ENCODE peak calls at places on chromosomes 16 and 17, in nine cellular contexts. O, D, M, F, I, H, P, A and Y are unnamed samples.

GRCh38 chr17:77526728-77527355 is 386.1 kb downstream of the SEC14L1 start:
- DNase-seq in F (peak), M (no peak), H (no peak), O (no peak), I (no peak), P (no peak), A (no peak), D (no peak), Y (no peak)

GRCh38 chr16:86142801-86143236 is 243.9 kb downstream of the IRF8 start:
- DNase-seq in P (no peak), F (no peak), I (no peak), M (no peak), D (no peak), A (no peak), H (no peak), O (no peak), Y (no peak)

GRCh38 chr17:78255953-78256704 is 24.7 kb downstream of the TMEM235 start:
- DNase-seq in O (no peak), H (no peak), D (no peak), P (no peak), I (no peak), M (no peak), F (no peak), A (no peak), Y (no peak)

GRCh38 chr17:47704116-47704515 is 10.2 kb downstream of the TBKBP1 start:
- DNase-seq in A (no peak), D (no peak), F (no peak), P (no peak), O (no peak), I (no peak), M (no peak), H (no peak), Y (no peak)

GRCh38 chr16:20906225-20906870 is 5.8 kb downstream of the LYRM1 start:
- DNase-seq in H (no peak), P (no peak), M (peak), D (no peak), I (no peak), F (no peak), O (no peak), A (no peak), Y (no peak)

GRCh38 chr16:53509906-53510703 is 7.1 kb upstream of the AKTIP start:
- DNase-seq in I (peak), A (peak), H (peak), O (peak), M (peak), P (peak), D (no peak), F (peak), Y (no peak)

GRCh38 chr17:30600830-30601494 is 123.8 kb downstream of the GOSR1 start:
- DNase-seq in I (peak), O (no peak), F (peak), M (peak), H (peak), A (peak), D (no peak), P (peak), Y (no peak)

GRCh38 chr16:84735846-84736586 is 36.2 kb downstream of the USP10 start:
- DNase-seq in F (no peak), M (no peak), O (peak), A (no peak), D (no peak), H (peak), P (peak), I (peak), Y (no peak)

GRCh38 chr16:77212736-77213541 is 13.7 kb downstream of the SYCE1L start:
- DNase-seq in M (no peak), H (peak), D (peak), F (no peak), O (peak), I (peak), A (peak), P (peak), Y (no peak)

GRCh38 chr17:82160081-82160480 is 52.6 kb downstream of the CCDC57 start:
- DNase-seq in F (no peak), H (no peak), D (no peak), O (peak), A (no peak), M (no peak), I (no peak), P (no peak), Y (no peak)

GRCh38 chr17:49401971-49402491 is 12.7 kb downstream of the PHB1 start:
- DNase-seq in M (no peak), D (no peak), H (no peak), F (peak), I (no peak), P (no peak), O (no peak), A (peak), Y (no peak)

GRCh38 chr16:52953215-52953614 is 99.5 kb downstream of the CHD9NB start:
- DNase-seq in F (no peak), A (no peak), H (peak), M (no peak), P (peak), D (no peak), O (no peak), I (no peak), Y (no peak)